ENCODE peak calls at places on chromosome 10, in six cellular contexts. U is CD4-positive, CD25-positive, alpha-beta regulatory T cell; A is stomach; S is ovary; Q is hepatocyte; X is psoas muscle. T is an unnamed sample. For H3K36me3 and H3K4me1, the result is how much of the 10 kb centered on the place peaks cover.

GRCh38 chr10:20041931-20042330 is 225.7 kb downstream of the PLXDC2 start:
- DNase-seq in U (no peak), A (no peak), S (no peak), Q (no peak), X (no peak), T (no peak)

GRCh38 chr10:68471063-68471585 is 649 bp downstream of the DNA2 start:
- DNase-seq in U (peak), A (no peak), S (no peak), Q (no peak), X (no peak), T (peak)

GRCh38 chr10:16184911-16185310 is 251.9 kb upstream of the PTER start:
- DNase-seq in U (no peak), A (no peak), S (no peak), Q (no peak), X (no peak), T (no peak)

GRCh38 chr10:103202319-103202718 is 9.2 kb upstream of the NT5C2 start:
- DNase-seq in U (no peak), A (no peak), S (no peak), Q (no peak), X (no peak), T (no peak)

GRCh38 chr10:33145451-33146188 is 187.6 kb upstream of the ITGB1 start:
- DNase-seq in U (no peak), A (peak), S (no peak), Q (no peak), X (no peak), T (no peak)

GRCh38 chr10:51651063-51651462 is 48.3 kb downstream of the CSTF2T start:
- DNase-seq in U (no peak), A (no peak), S (no peak), Q (no peak), X (no peak), T (no peak)

GRCh38 chr10:24722131-24722675 is 1.5 kb downstream of the ARHGAP21 start:
- DNase-seq in U (peak), A (no peak), S (no peak), Q (no peak), X (no peak), T (peak)

GRCh38 chr10:94439275-94439861 is 37.0 kb downstream of the TBC1D12 start:
- DNase-seq in U (no peak), A (no peak), S (no peak), Q (no peak), X (peak), T (no peak)

GRCh38 chr10:123236122-123236521 is 81.9 kb downstream of the BUB3 start:
- DNase-seq in U (peak), A (no peak), S (no peak), Q (no peak), X (no peak), T (peak)

GRCh38 chr10:26555719-26556368 is 117.7 kb downstream of the APBB1IP start:
- DNase-seq in U (no peak), A (peak), S (peak), Q (peak), X (peak), T (no peak)

GRCh38 chr10:117320050-117320665 is 55.1 kb downstream of the PDZD8 start:
- DNase-seq in U (peak), A (no peak), S (peak), Q (peak), X (no peak), T (no peak)

GRCh38 chr10:25467861-25468260 is 293.1 kb downstream of the GPR158 start:
- DNase-seq in U (no peak), A (no peak), S (no peak), Q (no peak), X (no peak), T (no peak)

DNA sequence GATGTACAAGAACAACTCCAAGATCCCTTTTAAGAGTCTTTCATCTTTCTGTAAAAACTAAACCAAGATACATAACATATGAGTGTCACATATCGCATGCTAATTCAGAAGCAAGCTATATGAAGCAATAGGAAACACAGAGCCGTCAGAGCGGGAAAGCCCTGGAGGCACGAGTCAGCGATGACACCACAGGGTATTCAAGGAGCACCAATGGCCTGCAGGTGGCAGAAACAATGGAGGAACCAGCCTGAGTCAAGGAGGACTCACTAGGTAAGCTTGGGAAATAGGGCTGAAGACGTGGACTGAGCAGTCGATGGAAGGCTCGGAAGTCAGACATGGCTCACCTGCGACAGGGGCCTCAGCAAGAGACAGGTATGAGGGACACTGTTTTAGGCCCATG is 214.4 kb downstream of the FAM107B start:
- DNase-seq in U (peak), A (peak), S (no peak), Q (no peak), X (no peak), T (peak)
- H3K4me3 ChIP-seq in U (peak), A (no peak), S (no peak), Q (no peak), X (no peak), T (no peak)

GRCh38 chr10:35059486-35059885 is 30.7 kb downstream of the CUL2 start:
- DNase-seq in U (no peak), A (no peak), S (no peak), Q (no peak), X (no peak), T (no peak)
- H3K36me3 ChIP-seq in U (half or more), A (half or more), S (under half), Q (under half), X (half or more), T (under half)

GRCh38 chr10:79079074-79079397 is 10.3 kb downstream of the ZMIZ1 start:
- DNase-seq in U (no peak), A (no peak), S (no peak), Q (no peak), X (no peak), T (peak)

GRCh38 chr10:79079490-79080355 is 11.0 kb downstream of the ZMIZ1 start:
- DNase-seq in U (no peak), A (no peak), S (peak), Q (peak), X (peak), T (no peak)

GRCh38 chr10:79082035-79082373 is 13.2 kb downstream of the ZMIZ1 start:
- DNase-seq in U (no peak), A (no peak), S (no peak), Q (no peak), X (no peak), T (no peak)

GRCh38 chr10:79082631-79083581 is 14.1 kb downstream of the ZMIZ1 start:
- DNase-seq in U (no peak), A (no peak), S (no peak), Q (no peak), X (no peak), T (no peak)

DNA sequence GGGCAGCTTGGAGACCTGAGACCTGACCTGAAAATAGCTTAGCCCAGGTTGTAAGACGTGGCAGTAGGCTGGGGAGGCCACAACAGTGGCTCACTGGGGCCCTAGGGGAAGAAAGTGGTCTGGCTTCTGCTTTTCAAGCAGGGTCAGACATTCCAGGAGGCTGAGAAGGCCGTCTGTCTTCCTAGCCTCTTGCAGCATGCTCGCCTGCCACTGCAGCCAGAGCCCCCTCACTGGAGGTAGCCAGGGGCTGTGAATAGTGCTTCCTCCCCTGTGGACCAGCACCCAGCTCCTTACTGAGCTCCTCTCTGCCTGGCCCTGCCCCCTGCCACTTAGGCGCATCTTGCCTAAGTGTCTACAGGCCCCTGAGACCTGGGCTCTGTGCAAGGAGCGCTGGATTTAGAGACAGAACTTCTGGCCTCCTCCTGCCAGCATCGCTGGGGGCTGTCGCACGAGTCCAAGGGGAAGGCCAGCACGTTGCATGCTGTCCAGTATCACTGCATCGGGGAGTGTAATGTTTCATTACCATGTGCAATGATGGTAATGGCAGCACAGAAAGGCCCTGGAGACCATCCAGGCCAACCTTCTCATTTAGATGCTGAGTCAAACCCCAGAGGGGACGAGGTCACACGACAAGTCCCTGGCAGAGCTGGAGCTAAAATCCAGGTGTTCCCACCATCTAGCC is 12.7 kb downstream of the ZMIZ1 start:
- DNase-seq in U (no peak), A (no peak), S (no peak), Q (peak), X (peak), T (no peak)
- H3K4me1 ChIP-seq in U (under half), A (half or more), S (half or more), Q (half or more), X (half or more), T (under half)

DNA sequence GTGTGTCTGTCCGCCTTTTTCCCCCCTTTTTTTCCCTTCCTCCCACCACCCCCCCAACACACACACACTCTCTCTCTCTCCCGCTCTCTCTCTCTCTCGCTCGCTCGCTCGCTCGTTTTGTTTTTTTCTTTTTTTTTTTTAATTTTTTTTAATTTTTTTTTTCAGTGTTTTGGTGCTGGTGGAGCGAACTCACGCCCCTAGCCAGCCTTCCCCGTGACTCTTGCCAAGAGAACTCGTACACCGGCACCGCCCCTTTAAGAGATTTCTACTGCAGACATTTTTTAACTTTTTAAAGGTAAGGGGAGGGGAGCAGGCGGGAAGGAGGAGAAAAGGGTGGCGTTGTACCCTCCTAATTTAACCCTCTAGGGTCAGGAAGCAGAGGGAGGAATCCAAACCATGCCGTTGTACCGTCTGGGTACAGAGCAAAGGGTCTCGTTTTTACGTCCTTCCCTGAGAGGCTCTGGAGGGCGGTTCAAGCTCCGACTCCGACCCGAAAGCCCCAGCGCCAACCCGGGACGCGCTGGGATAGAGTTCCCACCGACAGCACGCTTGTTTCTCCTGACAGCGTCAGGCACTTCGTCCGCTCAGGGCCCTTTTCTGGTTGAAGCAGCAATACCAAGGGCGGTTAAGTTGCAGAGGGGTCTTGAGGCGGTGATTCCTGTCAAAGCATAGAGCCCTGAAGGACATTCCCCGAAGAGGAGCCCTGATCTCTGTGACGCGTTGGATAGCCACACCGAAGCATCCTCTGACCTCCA is 397 bp upstream of the HPSE2 start:
- DNase-seq in U (no peak), A (no peak), S (no peak), Q (peak), X (no peak), T (no peak)
- H3K4me3 ChIP-seq in U (no peak), A (peak), S (peak), Q (no peak), X (peak), T (no peak)

GRCh38 chr10:127029061-127029460 is 123.8 kb downstream of the DOCK1 start:
- DNase-seq in U (no peak), A (no peak), S (no peak), Q (no peak), X (no peak), T (no peak)
- H3K36me3 ChIP-seq in U (under half), A (half or more), S (under half), Q (under half), X (under half), T (under half)

GRCh38 chr10:58280485-58280884 is 11.5 kb downstream of the CISD1 start:
- DNase-seq in U (no peak), A (no peak), S (no peak), Q (no peak), X (no peak), T (no peak)
- H3K4me1 ChIP-seq in U (under half), A (under half), S (under half), Q (under half), X (under half), T (under half)

T was measured in HAP-1.